ENCODE peak calls at places on chromosome 12, in six cellular contexts. M, C, L, S, H and Z are unnamed samples.
A peak's percentile ranks its signal among the peaks of the same experiment; 100 is the strongest.

GRCh38 chr12:42166501-42166900 is 21.8 kb upstream of the GXYLT1 start:
- DNase-seq in M (peak; percentile 46), L (no peak), C (no peak), H (no peak), S (no peak), Z (no peak)

GRCh38 chr12:108046135-108046534 is 83.0 kb upstream of the WSCD2 start:
- DNase-seq in H (no peak), S (no peak), M (no peak), C (no peak), L (no peak), Z (no peak)

GRCh38 chr12:76688627-76689026 is 75.3 kb upstream of the ZDHHC17 start:
- DNase-seq in L (no peak), M (no peak), C (no peak), H (no peak), S (peak; percentile 19), Z (no peak)

GRCh38 chr12:10364839-10365681 is 24.8 kb downstream of the KLRK1 start:
- DNase-seq in H (peak; percentile 47), S (peak; percentile 54), C (peak; percentile 47), L (peak; percentile 67), M (peak; percentile 73), Z (peak; percentile 83)

GRCh38 chr12:29921307-29921706 is 137.6 kb upstream of the TMTC1 start:
- DNase-seq in H (no peak), C (no peak), S (no peak), M (peak; percentile 50), L (no peak), Z (no peak)

GRCh38 chr12:95473440-95473946 is 459 bp upstream of the METAP2 start:
- DNase-seq in M (peak; percentile 22), C (peak; percentile 25), L (peak; percentile 12), H (no peak), S (no peak), Z (peak; percentile 57)

GRCh38 chr12:49912345-49912744 is 8.6 kb upstream of the FAIM2 start:
- DNase-seq in S (no peak), C (no peak), L (no peak), M (no peak), H (peak; percentile 77), Z (no peak)

GRCh38 chr12:80598004-80598606 is 109.3 kb upstream of the MYF6 start:
- DNase-seq in M (peak; percentile 79), C (no peak), S (no peak), H (no peak), L (peak; percentile 79), Z (no peak)

GRCh38 chr12:52305921-52306705 is 14.8 kb upstream of the KRT81 start:
- DNase-seq in M (no peak), H (no peak), C (no peak), S (no peak), L (no peak), Z (no peak)

GRCh38 chr12:58917699-58918334 is 2.5 kb downstream of the LRIG3 start:
- DNase-seq in S (no peak), L (no peak), C (no peak), M (no peak), H (no peak), Z (no peak)

GRCh38 chr12:57242329-57242690 is 8.7 kb downstream of the STAC3 start:
- DNase-seq in H (peak; percentile 72), S (no peak), M (no peak), L (no peak), C (no peak), Z (no peak)

GRCh38 chr12:3795096-3795799 is 42.3 kb upstream of the CRACR2A start:
- DNase-seq in S (no peak), H (no peak), C (no peak), M (no peak), L (no peak), Z (no peak)

GRCh38 chr12:130805635-130806034 is 33.4 kb downstream of the STX2 start:
- DNase-seq in L (no peak), S (no peak), H (no peak), M (no peak), C (no peak), Z (no peak)

GRCh38 chr12:57564178-57564740 is 14.4 kb downstream of the KIF5A start:
- DNase-seq in H (no peak), M (no peak), L (no peak), S (no peak), C (no peak), Z (no peak)

GRCh38 chr12:100017056-100017455 is 32.3 kb upstream of the ANKS1B start:
- DNase-seq in C (no peak), L (no peak), H (no peak), M (no peak), S (no peak), Z (no peak)